ENCODE peak calls at places on chromosomes 5 and 9, in four cellular contexts. T, C, B and Y are unnamed samples.

GRCh38 chr5:81925012-81925411 is 46.8 kb upstream of the ATG10 start:
- DNase-seq in B (no peak), T (no peak), C (no peak), Y (no peak)

GRCh38 chr5:73039082-73039481 is 81.3 kb upstream of the TMEM171 start:
- DNase-seq in T (no peak), C (no peak), B (no peak), Y (no peak)

GRCh38 chr9:126719677-126720435 is 85.0 kb upstream of the ZBTB43 start:
- DNase-seq in T (no peak), C (peak), B (peak), Y (no peak)

GRCh38 chr5:151384106-151384505 is 36.7 kb upstream of the SLC36A2 start:
- DNase-seq in T (no peak), B (no peak), C (no peak), Y (no peak)

GRCh38 chr9:84742261-84742660 is 72.7 kb downstream of the NTRK2 start:
- DNase-seq in T (no peak), C (no peak), B (no peak), Y (no peak)

GRCh38 chr9:110752766-110753165 is 84.2 kb downstream of the MUSK start:
- DNase-seq in B (no peak), T (peak), C (peak), Y (peak)

GRCh38 chr9:95116002-95116819 is 201.3 kb downstream of the FANCC start:
- DNase-seq in C (no peak), B (no peak), T (no peak), Y (no peak)

GRCh38 chr5:42900734-42901133 is 89.0 kb upstream of the SELENOP start:
- DNase-seq in C (no peak), B (no peak), T (no peak), Y (no peak)

GRCh38 chr9:114085404-114085803 is 7.3 kb upstream of the AMBP start:
- DNase-seq in T (no peak), C (no peak), B (no peak), Y (no peak)

GRCh38 chr5:111892949-111893348 is 136.0 kb upstream of the NREP start:
- DNase-seq in C (no peak), B (no peak), T (peak), Y (peak)

GRCh38 chr5:16897284-16897704 is 38.8 kb downstream of the MYO10 start:
- DNase-seq in C (no peak), T (no peak), B (no peak), Y (peak)

GRCh38 chr5:58974083-58974482 is 391.2 kb downstream of the RAB3C start:
- DNase-seq in T (no peak), C (no peak), B (no peak), Y (peak)

GRCh38 chr5:95446560-95447221 is 55.5 kb downstream of the FAM81B start:
- DNase-seq in T (no peak), B (no peak), C (peak), Y (no peak)

GRCh38 chr9:3682186-3682585 is 156.4 kb upstream of the RFX3 start:
- DNase-seq in B (no peak), T (peak), C (no peak), Y (peak)